ENCODE peak calls at places on chromosomes 1 and 21, in six cellular contexts. B, M, I, W, T and C are unnamed samples.

GRCh38 chr1:46198026-46198826 is at the start of gene POMGNT1:
- DNase-seq in W (peak), M (peak), T (peak), I (no peak), B (peak), C (peak)

GRCh38 chr1:208105756-208106155 is 138.4 kb downstream of the PLXNA2 start:
- DNase-seq in B (no peak), M (no peak), W (no peak), I (no peak), T (peak), C (no peak)

GRCh38 chr1:2469103-2469940 is 6.8 kb upstream of the PLCH2 start:
- DNase-seq in W (no peak), B (no peak), I (no peak), T (no peak), M (no peak), C (no peak)

GRCh38 chr1:210373878-210374599 is 45.3 kb downstream of the HHAT start:
- DNase-seq in M (peak), T (no peak), B (peak), W (peak), I (peak), C (no peak)

GRCh38 chr1:117045644-117046043 is 14.5 kb upstream of the TTF2 start:
- DNase-seq in W (no peak), B (no peak), I (no peak), T (no peak), M (no peak), C (no peak)

GRCh38 chr1:54695764-54696163 is 19.9 kb upstream of the TTC4 start:
- DNase-seq in M (no peak), I (no peak), T (no peak), W (no peak), B (no peak), C (no peak)

GRCh38 chr1:66571789-66572188 is 37.8 kb downstream of the SGIP1 start:
- DNase-seq in M (no peak), I (no peak), T (no peak), W (no peak), B (no peak), C (no peak)

GRCh38 chr1:222904451-222904850 is 89.6 kb downstream of the DISP1 start:
- DNase-seq in W (no peak), T (no peak), M (no peak), B (no peak), I (no peak), C (no peak)

GRCh38 chr1:30523055-30524020 is 200.0 kb downstream of the MATN1 start:
- DNase-seq in M (no peak), W (no peak), B (no peak), T (no peak), I (no peak), C (peak)

GRCh38 chr1:59976194-59977074 is 49.9 kb upstream of the CYP2J2 start:
- DNase-seq in I (peak), T (no peak), B (no peak), M (peak), W (no peak), C (peak)

GRCh38 chr1:188006354-188006753 is 1177.6 kb downstream of the PLA2G4A start:
- DNase-seq in W (no peak), T (no peak), B (no peak), I (no peak), M (no peak), C (no peak)

GRCh38 chr1:92965003-92965402 is 3.7 kb upstream of the DIPK1A start:
- DNase-seq in W (peak), T (no peak), M (no peak), B (no peak), I (no peak), C (no peak)

GRCh38 chr1:113998361-113998760 is 19.1 kb downstream of the OLFML3 start:
- DNase-seq in M (no peak), B (no peak), I (no peak), W (no peak), T (no peak), C (no peak)

GRCh38 chr1:10897981-10898728 is 101.7 kb upstream of the CASZ1 start:
- DNase-seq in W (no peak), B (no peak), T (no peak), I (no peak), M (no peak), C (peak)

GRCh38 chr1:83845437-83846071 is 153.4 kb downstream of the TTLL7 start:
- DNase-seq in W (no peak), M (no peak), B (no peak), T (no peak), I (no peak), C (no peak)

GRCh38 chr21:33841561-33841960 is 74.0 kb downstream of the ATP5PO start:
- DNase-seq in M (no peak), I (no peak), T (no peak), W (no peak), B (no peak), C (no peak)